ENCODE peak calls at places on chromosomes 1 and 21, in five cellular contexts. A, H, J, Q and S are unnamed samples.

GRCh38 chr21:39927304-39927886 is 60.2 kb downstream of the PCP4 start:
- DNase-seq in A (no peak), H (no peak), J (no peak), Q (no peak), S (no peak)

GRCh38 chr1:30199563-30199962 is 523.8 kb downstream of the MATN1 start:
- DNase-seq in A (no peak), H (no peak), J (no peak), Q (no peak), S (no peak)

GRCh38 chr1:223227031-223227430 is 84.0 kb upstream of the TLR5 start:
- DNase-seq in A (no peak), H (no peak), J (no peak), Q (no peak), S (no peak)

GRCh38 chr1:64887689-64888217 is 78.6 kb downstream of the JAK1 start:
- DNase-seq in A (no peak), H (no peak), J (no peak), Q (no peak), S (no peak)

GRCh38 chr1:235597867-235598553 is 51.6 kb downstream of the GNG4 start:
- DNase-seq in A (peak; percentile 57), H (no peak), J (peak; percentile 67), Q (peak; percentile 56), S (peak; percentile 31)

GRCh38 chr1:204885288-204885711 is 14.6 kb downstream of the NFASC start:
- DNase-seq in A (no peak), H (no peak), J (peak; percentile 23), Q (no peak), S (no peak)

GRCh38 chr1:41353744-41354143 is 7.5 kb upstream of the FOXO6 start:
- DNase-seq in A (no peak), H (no peak), J (peak; percentile 37), Q (peak; percentile 69), S (no peak)

GRCh38 chr1:221919743-221920142 is 177.9 kb upstream of the DUSP10 start:
- DNase-seq in A (no peak), H (no peak), J (no peak), Q (no peak), S (no peak)

GRCh38 chr1:114758251-114758832 is 558 bp upstream of the CSDE1 start:
- DNase-seq in A (no peak), H (no peak), J (peak; percentile 27), Q (no peak), S (peak; percentile 6)

GRCh38 chr1:65209005-65209885 is 61.2 kb downstream of the AK4 start:
- DNase-seq in A (peak; percentile 65), H (no peak), J (peak; percentile 74), Q (peak; percentile 70), S (peak; percentile 40)

GRCh38 chr1:182198006-182198605 is 136.6 kb upstream of the ZNF648 start:
- DNase-seq in A (peak; percentile 32), H (no peak), J (peak; percentile 65), Q (peak; percentile 21), S (no peak)

GRCh38 chr1:83857108-83857507 is 141.8 kb downstream of the TTLL7 start:
- DNase-seq in A (peak; percentile 81), H (no peak), J (peak; percentile 75), Q (no peak), S (peak; percentile 26)

GRCh38 chr21:35120631-35121180 is 71.6 kb upstream of the RUNX1 start:
- DNase-seq in A (no peak), H (no peak), J (no peak), Q (no peak), S (no peak)

GRCh38 chr1:58755468-58755872 is 28.4 kb downstream of the JUN start:
- DNase-seq in A (peak; percentile 99), H (no peak), J (peak; percentile 100), Q (peak; percentile 99), S (peak; percentile 100)

GRCh38 chr1:6603851-6604558 is 1.3 kb upstream of the KLHL21 start:
- DNase-seq in A (peak; percentile 83), H (peak; percentile 69), J (peak; percentile 95), Q (peak; percentile 38), S (peak; percentile 55)

GRCh38 chr1:180229483-180230415 is at the start of gene LHX4:
- DNase-seq in A (no peak), H (no peak), J (peak; percentile 58), Q (peak; percentile 34), S (no peak)

GRCh38 chr1:226749467-226749866 is 10.4 kb upstream of the ITPKB start:
- DNase-seq in A (no peak), H (no peak), J (no peak), Q (no peak), S (no peak)

GRCh38 chr1:198623920-198624647 is 14.8 kb upstream of the PTPRC start:
- DNase-seq in A (peak; percentile 78), H (no peak), J (peak; percentile 82), Q (peak; percentile 10), S (no peak)

GRCh38 chr1:23909412-23909811 is 3.8 kb downstream of the CNR2 start:
- DNase-seq in A (no peak), H (no peak), J (no peak), Q (no peak), S (no peak)
- H3K4me3 ChIP-seq in A (no peak overlapping the region), H (no peak overlapping the region), J (no peak overlapping the region), Q (no peak overlapping the region), S (no peak overlapping the region)

GRCh38 chr1:178532392-178532791 is 19.5 kb downstream of the TEX35 start:
- DNase-seq in A (peak; percentile 81), H (peak; percentile 80), J (peak; percentile 91), Q (peak; percentile 85), S (no peak)
- H3K4me3 ChIP-seq in A (no peak overlapping the region), H (no peak overlapping the region), J (no peak overlapping the region), Q (peak overlapping the region; percentile 46), S (no peak overlapping the region)

DNA sequence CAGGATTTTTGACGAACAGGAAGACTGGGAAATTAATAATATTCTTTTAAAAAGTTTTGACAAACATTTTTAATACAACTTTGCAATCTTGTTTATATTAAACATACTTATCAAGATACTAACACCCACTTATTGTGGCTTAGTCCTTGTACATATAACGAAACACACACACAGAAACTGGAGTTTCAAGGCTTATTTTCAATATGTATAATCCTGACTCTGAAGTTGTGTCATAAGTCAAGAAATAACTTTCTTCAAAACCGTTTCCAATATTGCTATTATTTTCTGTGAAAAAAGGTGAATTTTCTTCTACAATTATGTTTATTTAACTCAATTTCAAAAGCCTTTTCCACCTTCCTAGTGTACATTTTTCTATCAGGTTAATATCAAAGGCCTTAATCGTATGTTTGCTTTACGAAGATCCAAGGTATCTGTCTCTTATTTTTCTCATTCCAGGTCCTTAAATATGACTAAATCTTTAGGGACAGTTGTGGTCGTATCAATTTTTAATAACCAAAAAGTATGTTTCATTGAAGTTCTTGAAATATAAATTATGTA is 1.8 kb downstream of the CDKN2C start:
- DNase-seq in A (peak; percentile 31), H (no peak), J (no peak), Q (peak; percentile 23), S (no peak)
- H3K4me3 ChIP-seq in A (peak overlapping the region; percentile 83), H (no peak overlapping the region), J (peak overlapping the region; percentile 88), Q (peak overlapping the region; percentile 93), S (peak overlapping the region; percentile 67)

GRCh38 chr1:184810735-184811316 is 56.2 kb upstream of the EDEM3 start:
- DNase-seq in A (no peak), H (no peak), J (no peak), Q (no peak), S (no peak)

GRCh38 chr1:184806296-184806721 is 51.7 kb upstream of the EDEM3 start:
- DNase-seq in A (no peak), H (no peak), J (no peak), Q (no peak), S (no peak)

GRCh38 chr1:184813528-184814089 is 59.0 kb upstream of the EDEM3 start:
- DNase-seq in A (no peak), H (no peak), J (no peak), Q (no peak), S (no peak)

GRCh38 chr1:184805667-184806295 is 51.1 kb upstream of the EDEM3 start:
- DNase-seq in A (peak; percentile 87), H (peak; percentile 85), J (peak; percentile 95), Q (peak; percentile 78), S (peak; percentile 74)

GRCh38 chr1:184811439-184812111 is 56.9 kb upstream of the EDEM3 start:
- DNase-seq in A (no peak), H (no peak), J (no peak), Q (no peak), S (no peak)
- H3K4me3 ChIP-seq in A (no peak overlapping the region), H (no peak overlapping the region), J (no peak overlapping the region), Q (no peak overlapping the region), S (no peak overlapping the region)